ENCODE peak calls at places on chromosomes 5 and 9, in six cellular contexts. G, D, L, X, I and S are unnamed samples.

GRCh38 chr9:116806075-116806474 is 119.0 kb downstream of the TRIM32 start:
- DNase-seq in G (no peak), D (peak; percentile 48), L (peak; percentile 24), X (peak; percentile 49), I (peak; percentile 28), S (no peak)

GRCh38 chr5:95664204-95664786 is 17.7 kb downstream of the RFESD start:
- DNase-seq in G (no peak), D (no peak), L (no peak), X (no peak), I (peak; percentile 44), S (no peak)

GRCh38 chr9:117682955-117683710 is 21.1 kb upstream of the TLR4 start:
- DNase-seq in G (no peak), D (no peak), L (no peak), X (no peak), I (no peak), S (no peak)

GRCh38 chr9:77663754-77664153 is 15.6 kb upstream of the GNA14 start:
- DNase-seq in G (no peak), D (no peak), L (no peak), X (peak; percentile 35), I (peak; percentile 15), S (no peak)

GRCh38 chr5:181153814-181154213 is 6.4 kb downstream of the OR2V2 start:
- DNase-seq in G (no peak), D (no peak), L (no peak), X (no peak), I (no peak), S (no peak)

GRCh38 chr5:148776780-148777179 is 49.6 kb upstream of the ADRB2 start:
- DNase-seq in G (no peak), D (no peak), L (no peak), X (peak; percentile 33), I (peak; percentile 45), S (no peak)

GRCh38 chr5:78597858-78598415 is 50.6 kb downstream of the LHFPL2 start:
- DNase-seq in G (no peak), D (no peak), L (no peak), X (no peak), I (peak; percentile 92), S (no peak)

GRCh38 chr9:132793606-132794580 is 84.2 kb downstream of the AK8 start:
- DNase-seq in G (no peak), D (no peak), L (no peak), X (no peak), I (no peak), S (no peak)

GRCh38 chr5:6950872-6951271 is 237.6 kb downstream of the TENT4A start:
- DNase-seq in G (no peak), D (no peak), L (no peak), X (peak; percentile 23), I (no peak), S (no peak)

GRCh38 chr9:88936668-88937067 is 54.6 kb upstream of the S1PR3 start:
- DNase-seq in G (no peak), D (no peak), L (no peak), X (no peak), I (peak; percentile 65), S (no peak)

GRCh38 chr5:132961887-132962286 is 1.5 kb downstream of the AFF4 start:
- DNase-seq in G (no peak), D (no peak), L (no peak), X (no peak), I (peak; percentile 77), S (no peak)

GRCh38 chr5:57703726-57704125 is 221.1 kb upstream of the ACTBL2 start:
- DNase-seq in G (no peak), D (no peak), L (no peak), X (no peak), I (peak; percentile 32), S (no peak)

GRCh38 chr9:89603629-89604462 is 966 bp upstream of the GADD45G start:
- DNase-seq in G (no peak), D (no peak), L (peak; percentile 93), X (peak; percentile 73), I (peak; percentile 40), S (peak; percentile 79)

GRCh38 chr5:4513381-4513780 is 626.7 kb upstream of the ADAMTS16 start:
- DNase-seq in G (no peak), D (no peak), L (no peak), X (no peak), I (no peak), S (no peak)

GRCh38 chr9:108296056-108296455 is 559.7 kb downstream of the ACTL7B start:
- DNase-seq in G (no peak), D (no peak), L (no peak), X (no peak), I (peak; percentile 78), S (no peak)

GRCh38 chr5:128123936-128124335 is 40.4 kb downstream of the SLC12A2 start:
- DNase-seq in G (no peak), D (no peak), L (no peak), X (no peak), I (no peak), S (no peak)

GRCh38 chr5:169583424-169584215 is at the start of gene SPDL1:
- DNase-seq in G (peak; percentile 89), D (peak; percentile 85), L (peak; percentile 90), X (peak; percentile 92), I (peak; percentile 95), S (peak; percentile 64)

GRCh38 chr9:35826071-35826701 is 2.3 kb downstream of the FAM221B start:
- DNase-seq in G (no peak), D (no peak), L (peak; percentile 73), X (peak; percentile 41), I (peak; percentile 72), S (no peak)

GRCh38 chr5:128409401-128409800 is 128.6 kb downstream of the FBN2 start:
- DNase-seq in G (no peak), D (no peak), L (no peak), X (no peak), I (no peak), S (no peak)

GRCh38 chr9:8052991-8053390 is 253.4 kb upstream of the DMAC1 start:
- DNase-seq in G (no peak), D (no peak), L (no peak), X (no peak), I (no peak), S (no peak)

GRCh38 chr9:68522954-68523353 is 17.7 kb downstream of the TMEM252 start:
- DNase-seq in G (no peak), D (no peak), L (peak; percentile 20), X (peak; percentile 28), I (no peak), S (no peak)

GRCh38 chr5:91042856-91043255 is 340.3 kb downstream of the ARRDC3 start:
- DNase-seq in G (no peak), D (no peak), L (no peak), X (no peak), I (no peak), S (no peak)

GRCh38 chr5:163963881-163964280 is 458.5 kb downstream of the MAT2B start:
- DNase-seq in G (no peak), D (no peak), L (no peak), X (no peak), I (peak; percentile 67), S (no peak)

GRCh38 chr9:16360247-16360646 is 510.2 kb downstream of the BNC2 start:
- DNase-seq in G (no peak), D (no peak), L (no peak), X (no peak), I (no peak), S (no peak)

GRCh38 chr9:21777701-21778100 is 24.7 kb upstream of the MTAP start:
- DNase-seq in G (no peak), D (no peak), L (no peak), X (no peak), I (peak; percentile 77), S (no peak)

GRCh38 chr9:99143661-99144060 is 38.7 kb downstream of the TGFBR1 start:
- DNase-seq in G (no peak), D (no peak), L (no peak), X (no peak), I (peak; percentile 10), S (no peak)

GRCh38 chr9:135703726-135704125 is 1.7 kb downstream of the KCNT1 start:
- DNase-seq in G (no peak), D (no peak), L (peak; percentile 88), X (peak; percentile 75), I (no peak), S (no peak)

GRCh38 chr9:86557918-86558317 is 203.7 kb upstream of the TUT7 start:
- DNase-seq in G (no peak), D (no peak), L (no peak), X (no peak), I (no peak), S (no peak)

GRCh38 chr5:107820339-107820880 is 149.7 kb upstream of the EFNA5 start:
- DNase-seq in G (no peak), D (no peak), L (no peak), X (no peak), I (peak; percentile 15), S (no peak)

GRCh38 chr9:92350129-92350739 is 24.5 kb downstream of the CENPP start:
- DNase-seq in G (no peak), D (no peak), L (no peak), X (no peak), I (peak; percentile 47), S (no peak)

GRCh38 chr5:528625-529511 is 4.6 kb upstream of the SLC9A3 start:
- DNase-seq in G (no peak), D (no peak), L (peak; percentile 84), X (no peak), I (no peak), S (peak; percentile 46)

GRCh38 chr5:146825033-146825432 is 53.5 kb downstream of the PPP2R2B start:
- DNase-seq in G (no peak), D (no peak), L (peak; percentile 8), X (peak; percentile 52), I (peak; percentile 51), S (no peak)